ENCODE peak calls at places on chromosomes 2 and 18, in seven cellular contexts. D is ovary, S is right atrium auricular region, U is body of pancreas, V is A549, E is GM23338, M is colonic mucosa. N is an unnamed sample.

GRCh38 chr2:20224716-20225293 is at the start of gene SDC1:
- DNase-seq in S (no peak), M (peak), E (peak), V (peak), D (peak), U (peak), N (peak)

GRCh38 chr2:206071832-206072231 is 14.1 kb downstream of the INO80D start:
- DNase-seq in U (no peak), M (no peak), E (no peak), V (no peak), S (no peak), D (no peak), N (no peak)

GRCh38 chr2:85184231-85184630 is 51.0 kb downstream of the TCF7L1 start:
- DNase-seq in M (no peak), V (no peak), U (no peak), E (no peak), S (no peak), D (no peak), N (no peak)

GRCh38 chr18:6553234-6553900 is 138.7 kb upstream of the L3MBTL4 start:
- DNase-seq in D (no peak), E (no peak), S (no peak), M (no peak), U (no peak), V (no peak), N (no peak)

GRCh38 chr2:25366629-25367028 is 24.9 kb upstream of the DNMT3A start:
- DNase-seq in M (no peak), V (no peak), D (no peak), S (no peak), U (no peak), E (no peak), N (no peak)

GRCh38 chr2:7324706-7325105 is 407.5 kb downstream of the RNF144A start:
- DNase-seq in M (no peak), V (no peak), S (no peak), D (no peak), E (peak), U (no peak), N (peak)

GRCh38 chr2:236862961-236863728 is 222.5 kb upstream of the COPS8 start:
- DNase-seq in E (no peak), M (no peak), D (no peak), U (peak), S (peak), V (no peak), N (no peak)

GRCh38 chr2:138504092-138504491 is 2.5 kb downstream of the SPOPL start:
- DNase-seq in E (no peak), V (no peak), M (no peak), S (no peak), D (no peak), U (no peak), N (no peak)

GRCh38 chr2:231334981-231335380 is 60.5 kb upstream of the B3GNT7 start:
- DNase-seq in D (no peak), V (no peak), U (no peak), E (no peak), M (no peak), S (no peak), N (no peak)

GRCh38 chr2:130913891-130914290 is 77.2 kb downstream of the ARHGEF4 start:
- DNase-seq in D (no peak), M (no peak), V (no peak), S (no peak), E (no peak), U (no peak), N (no peak)

GRCh38 chr2:206693399-206694137 is 24.6 kb downstream of the DYTN start:
- DNase-seq in M (peak), V (peak), U (peak), E (peak), D (no peak), S (no peak), N (peak)

GRCh38 chr18:43422483-43422882 is 145.2 kb upstream of the SYT4 start:
- DNase-seq in D (no peak), V (peak), U (peak), E (peak), M (no peak), S (no peak), N (peak)

DNA sequence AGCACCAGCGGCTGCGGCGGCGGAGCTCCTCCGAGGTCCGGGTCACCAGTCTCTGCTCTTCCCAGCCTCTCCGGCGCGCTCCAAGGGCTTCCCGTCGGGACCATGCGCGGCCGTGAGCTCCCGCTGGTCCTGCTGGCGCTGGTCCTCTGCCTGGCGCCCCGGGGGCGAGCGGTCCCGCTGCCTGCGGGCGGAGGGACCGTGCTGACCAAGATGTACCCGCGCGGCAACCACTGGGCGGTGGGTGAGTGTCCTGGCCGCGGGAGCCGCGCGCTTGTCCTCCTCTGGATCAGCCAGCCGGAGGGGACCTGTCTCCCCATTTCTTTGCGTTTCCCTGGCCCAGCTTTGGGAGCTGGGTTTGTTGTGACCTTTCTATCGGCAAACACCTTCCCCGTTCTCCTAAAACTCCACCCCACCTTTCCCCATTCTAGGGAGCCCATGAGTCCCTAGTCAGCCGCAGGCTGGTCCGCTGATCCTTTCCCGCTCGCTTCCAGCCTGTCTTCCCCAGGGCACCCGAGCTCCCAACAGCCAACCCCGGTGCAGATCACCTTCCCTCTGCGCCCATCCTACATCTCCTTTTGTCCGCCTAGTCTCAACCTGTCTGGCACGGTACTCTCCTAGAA is 316 bp downstream of the GRP start:
- DNase-seq in E (peak), D (no peak), U (no peak), V (no peak), M (no peak), S (no peak), N (no peak)
- H3K4me3 ChIP-seq in E (peak), D (no peak), U (no peak), V (no peak), M (no peak), S (no peak), N (no peak)

DNA sequence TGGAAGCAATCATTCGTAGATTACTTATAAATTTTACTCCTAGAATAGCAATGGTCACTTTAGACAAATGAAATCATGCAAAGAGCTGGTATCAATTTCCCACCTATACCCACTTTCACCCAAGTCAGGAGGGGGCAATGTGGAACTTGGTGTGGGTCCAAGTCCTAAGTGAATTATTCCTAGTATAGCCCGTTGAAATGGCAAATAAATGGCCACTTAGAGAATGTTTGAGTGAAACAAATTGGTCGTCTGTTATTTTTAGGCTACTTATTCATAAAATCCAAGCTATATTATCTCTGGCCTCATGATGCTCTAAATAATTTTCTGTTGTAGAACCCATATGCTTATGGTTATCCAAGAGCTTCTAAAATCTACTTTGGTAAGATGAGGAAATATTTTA is 98.1 kb downstream of the MYO3B start:
- DNase-seq in D (no peak), S (no peak), M (no peak), U (no peak), E (no peak), V (no peak), N (no peak)
- TF ChIP-seq CTCF in D (no peak), S (no peak), M (no peak), U (no peak), E (no peak), V (no peak), N (no peak)

GRCh38 chr2:153455403-153455802 is 23.2 kb downstream of the RPRM start:
- DNase-seq in U (no peak), M (no peak), V (no peak), D (no peak), S (no peak), E (no peak), N (no peak)
- H3K4me3 ChIP-seq in U (no peak), M (no peak), V (no peak), D (no peak), S (no peak), E (no peak), N (no peak)

GRCh38 chr2:56134861-56135260 is 48.9 kb upstream of the CCDC85A start:
- DNase-seq in E (no peak), D (no peak), U (no peak), V (no peak), S (no peak), M (no peak), N (no peak)

GRCh38 chr2:56133441-56133840 is 50.3 kb upstream of the CCDC85A start:
- DNase-seq in U (no peak), V (no peak), D (no peak), M (no peak), E (no peak), S (no peak), N (no peak)

GRCh38 chr2:56133931-56134629 is 49.7 kb upstream of the CCDC85A start:
- DNase-seq in U (no peak), E (no peak), S (no peak), V (no peak), M (no peak), D (no peak), N (no peak)

GRCh38 chr2:56130463-56131070 is 53.2 kb upstream of the CCDC85A start:
- DNase-seq in E (peak), U (peak), V (peak), S (no peak), M (no peak), D (no peak), N (peak)

DNA sequence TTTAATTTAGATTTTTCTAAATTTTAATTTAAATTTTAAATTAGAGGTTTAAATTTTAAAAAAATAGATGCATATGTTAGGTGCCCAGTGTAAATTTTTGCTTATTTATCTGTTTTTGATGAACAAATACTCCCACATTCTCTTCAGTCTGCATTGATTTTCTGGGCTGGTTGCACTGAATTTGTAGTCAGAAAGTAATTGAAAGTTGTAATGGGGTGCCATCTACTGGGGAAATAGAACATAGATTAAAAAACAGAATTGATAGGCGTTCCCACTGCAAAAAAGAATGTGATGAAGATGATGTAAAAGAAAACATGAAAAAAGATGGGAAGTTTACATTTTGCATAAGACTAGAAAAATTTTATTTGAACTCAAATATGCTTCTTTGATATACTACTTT is 51.7 kb upstream of the CCDC85A start:
- DNase-seq in M (no peak), V (peak), S (no peak), D (no peak), E (peak), U (no peak), N (no peak)
- TF ChIP-seq CTCF in M (no peak), V (peak), S (peak), D (no peak), E (peak), U (peak), N (peak)

GRCh38 chr2:143697744-143698143 is 568.5 kb downstream of the ARHGAP15 start:
- DNase-seq in S (no peak), D (no peak), E (no peak), V (no peak), M (no peak), U (no peak), N (no peak)

GRCh38 chr2:143700865-143701264 is 571.6 kb downstream of the ARHGAP15 start:
- DNase-seq in M (no peak), V (no peak), U (no peak), D (no peak), E (no peak), S (no peak), N (no peak)

GRCh38 chr2:143696651-143697050 is 567.4 kb downstream of the ARHGAP15 start:
- DNase-seq in S (no peak), M (no peak), D (no peak), U (no peak), E (no peak), V (no peak), N (no peak)

GRCh38 chr2:143698350-143698749 is 569.1 kb downstream of the ARHGAP15 start:
- DNase-seq in D (no peak), M (no peak), U (no peak), S (no peak), E (no peak), V (no peak), N (no peak)

GRCh38 chr2:143698888-143699570 is 569.8 kb downstream of the ARHGAP15 start:
- DNase-seq in S (no peak), V (no peak), D (no peak), E (no peak), M (no peak), U (no peak), N (no peak)
- H3K4me3 ChIP-seq in S (no peak), V (no peak), D (no peak), E (no peak), M (no peak), U (no peak), N (no peak)

N was measured in testis.